ENCODE peak calls at places on chromosome 3, in seven cellular contexts. R is H9; N is B cell; E is NT2/D1; B is stimulated activated CD4-positive, alpha-beta T cell treated with anti-CD3 and anti-CD28 coated beads, Interleukin-2, amount 100 ng/mL, for 48 hours; K is RWPE1; Z is CD4-positive, alpha-beta T cell. Q is an unnamed sample.

GRCh38 chr3:107142786-107143185 is 234.5 kb upstream of the CCDC54 start:
- DNase-seq in R (no peak), N (no peak), E (peak), B (no peak), K (no peak), Z (no peak), Q (no peak)

GRCh38 chr3:13002398-13003124 is 70.7 kb downstream of the IQSEC1 start:
- DNase-seq in R (no peak), N (no peak), E (no peak), B (no peak), K (no peak), Z (no peak), Q (no peak)

GRCh38 chr3:191136347-191136746 is 62.7 kb upstream of the OSTN start:
- DNase-seq in R (no peak), N (no peak), E (no peak), B (no peak), K (no peak), Z (no peak), Q (no peak)

GRCh38 chr3:116238863-116239262 is 206.4 kb downstream of the LSAMP start:
- DNase-seq in R (no peak), N (no peak), E (no peak), B (no peak), K (no peak), Z (no peak), Q (no peak)

GRCh38 chr3:100184960-100185566 is 70.8 kb upstream of the FILIP1L start:
- DNase-seq in R (no peak), N (no peak), E (no peak), B (no peak), K (no peak), Z (no peak), Q (no peak)

GRCh38 chr3:146543461-146544012 is 870 bp downstream of the PLSCR1 start:
- DNase-seq in R (no peak), N (no peak), E (no peak), B (no peak), K (no peak), Z (no peak), Q (no peak)

GRCh38 chr3:46701211-46701939 is at the start of gene TMIE:
- DNase-seq in R (no peak), N (no peak), E (no peak), B (no peak), K (no peak), Z (no peak), Q (no peak)

GRCh38 chr3:104835376-104835775 is 531.3 kb upstream of the ALCAM start:
- DNase-seq in R (no peak), N (no peak), E (no peak), B (no peak), K (no peak), Z (no peak), Q (no peak)

GRCh38 chr3:22012471-22012870 is 261.5 kb upstream of the ZNF385D start:
- DNase-seq in R (no peak), N (no peak), E (no peak), B (no peak), K (no peak), Z (no peak), Q (no peak)

GRCh38 chr3:31610700-31611275 is 78.1 kb downstream of the STT3B start:
- DNase-seq in R (no peak), N (no peak), E (no peak), B (no peak), K (peak), Z (no peak), Q (no peak)

GRCh38 chr3:25007974-25008658 is 419.9 kb upstream of the RARB start:
- DNase-seq in R (no peak), N (no peak), E (no peak), B (no peak), K (no peak), Z (no peak), Q (no peak)

GRCh38 chr3:148631124-148631903 is 66.4 kb upstream of the AGTR1 start:
- DNase-seq in R (peak), N (no peak), E (peak), B (no peak), K (no peak), Z (no peak), Q (no peak)